ENCODE peak calls at places on chromosomes 11 and 22, in five cellular contexts. One of them, this sample, is unnamed.

GRCh38 chr11:13135385-13136271 is 126.5 kb downstream of the RASSF10 start:
- DNase-seq in H54: no peak
- DNase-seq in GM12891: no peak
- DNase-seq in germinal center: no peak
- DNase-seq in A549: no peak
- DNase-seq in this sample: no peak

GRCh38 chr11:12725863-12726666 is 51.8 kb downstream of the TEAD1 start:
- DNase-seq in H54: peak; percentile 40
- DNase-seq in GM12891: no peak
- DNase-seq in germinal center: no peak
- DNase-seq in A549: no peak
- DNase-seq in this sample: no peak

GRCh38 chr11:67507242-67507890 is 596 bp downstream of the CDK2AP2 start:
- DNase-seq in H54: no peak
- DNase-seq in GM12891: no peak
- DNase-seq in germinal center: no peak
- DNase-seq in A549: peak; percentile 54
- DNase-seq in this sample: peak; percentile 64

GRCh38 chr11:75576445-75577049 is 14.5 kb downstream of the SERPINH1 start:
- DNase-seq in H54: no peak
- DNase-seq in GM12891: peak; percentile 47
- DNase-seq in germinal center: peak; percentile 84
- DNase-seq in A549: no peak
- DNase-seq in this sample: no peak

GRCh38 chr11:56841210-56841810 is 92.8 kb upstream of the OR9G4 start:
- DNase-seq in H54: peak; percentile 6
- DNase-seq in GM12891: peak; percentile 8
- DNase-seq in germinal center: peak; percentile 12
- DNase-seq in A549: peak; percentile 35
- DNase-seq in this sample: peak; percentile 10

GRCh38 chr11:86595401-86595800 is 77.0 kb downstream of the ME3 start:
- DNase-seq in H54: no peak
- DNase-seq in GM12891: no peak
- DNase-seq in germinal center: no peak
- DNase-seq in A549: no peak
- DNase-seq in this sample: no peak

GRCh38 chr11:113526521-113526920 is 51.3 kb upstream of the DRD2 start:
- DNase-seq in H54: no peak
- DNase-seq in GM12891: no peak
- DNase-seq in germinal center: no peak
- DNase-seq in A549: no peak
- DNase-seq in this sample: no peak

GRCh38 chr11:20488352-20488751 is 100.8 kb downstream of the PRMT3 start:
- DNase-seq in H54: no peak
- DNase-seq in GM12891: no peak
- DNase-seq in germinal center: no peak
- DNase-seq in A549: no peak
- DNase-seq in this sample: no peak

GRCh38 chr11:69808708-69809107 is 10.5 kb downstream of the FGF3 start:
- DNase-seq in H54: no peak
- DNase-seq in GM12891: no peak
- DNase-seq in germinal center: no peak
- DNase-seq in A549: no peak
- DNase-seq in this sample: no peak

GRCh38 chr11:107017433-107018227 is 646 bp downstream of the GUCY1A2 start:
- DNase-seq in H54: no peak
- DNase-seq in GM12891: peak; percentile 41
- DNase-seq in germinal center: peak; percentile 28
- DNase-seq in A549: peak; percentile 21
- DNase-seq in this sample: no peak

GRCh38 chr11:128482512-128483191 is 104.7 kb downstream of the ETS1 start:
- DNase-seq in H54: no peak
- DNase-seq in GM12891: no peak
- DNase-seq in germinal center: no peak
- DNase-seq in A549: no peak
- DNase-seq in this sample: no peak

GRCh38 chr11:10305262-10305963 is 540 bp downstream of the ADM start:
- DNase-seq in H54: no peak
- DNase-seq in GM12891: no peak
- DNase-seq in germinal center: peak; percentile 30
- DNase-seq in A549: no peak
- DNase-seq in this sample: no peak

GRCh38 chr11:15913261-15913660 is 443.1 kb downstream of the SOX6 start:
- DNase-seq in H54: no peak
- DNase-seq in GM12891: no peak
- DNase-seq in germinal center: no peak
- DNase-seq in A549: no peak
- DNase-seq in this sample: no peak

GRCh38 chr11:9664276-9665171 is 647 bp downstream of the SWAP70 start:
- DNase-seq in H54: peak; percentile 44
- DNase-seq in GM12891: peak; percentile 20
- DNase-seq in germinal center: no peak
- DNase-seq in A549: peak; percentile 48
- DNase-seq in this sample: no peak

GRCh38 chr11:61152816-61153592 is 8.2 kb downstream of the VPS37C start:
- DNase-seq in H54: no peak
- DNase-seq in GM12891: no peak
- DNase-seq in germinal center: no peak
- DNase-seq in A549: no peak
- DNase-seq in this sample: no peak

GRCh38 chr22:20885557-20886323 is 26.9 kb downstream of the SNAP29 start:
- DNase-seq in H54: peak; percentile 73
- DNase-seq in GM12891: peak; percentile 71
- DNase-seq in germinal center: peak; percentile 62
- DNase-seq in A549: peak; percentile 83
- DNase-seq in this sample: no peak

GRCh38 chr11:65422104-65422632 is 430 bp upstream of the NEAT1 start:
- DNase-seq in H54: peak; percentile 45
- DNase-seq in GM12891: no peak
- DNase-seq in germinal center: peak; percentile 71
- DNase-seq in A549: no peak
- DNase-seq in this sample: peak; percentile 86

GRCh38 chr22:20020533-20021195 is at the start of gene TANGO2:
- DNase-seq in H54: peak; percentile 86
- DNase-seq in GM12891: peak; percentile 98
- DNase-seq in germinal center: peak; percentile 98
- DNase-seq in A549: peak; percentile 77
- DNase-seq in this sample: peak; percentile 59

GRCh38 chr11:76256448-76256847 is 50.1 kb upstream of the WNT11 start:
- DNase-seq in H54: no peak
- DNase-seq in GM12891: no peak
- DNase-seq in germinal center: no peak
- DNase-seq in A549: no peak
- DNase-seq in this sample: no peak

GRCh38 chr11:77547863-77548551 is 41.7 kb upstream of the AQP11 start:
- DNase-seq in H54: peak; percentile 37
- DNase-seq in GM12891: peak; percentile 28
- DNase-seq in germinal center: peak; percentile 33
- DNase-seq in A549: peak; percentile 57
- DNase-seq in this sample: peak; percentile 42

GRCh38 chr11:30125461-30125860 is 105.4 kb upstream of the FSHB start:
- DNase-seq in H54: no peak
- DNase-seq in GM12891: no peak
- DNase-seq in germinal center: no peak
- DNase-seq in A549: no peak
- DNase-seq in this sample: no peak

GRCh38 chr22:37790234-37790633 is 17.5 kb upstream of the GCAT start:
- DNase-seq in H54: no peak
- DNase-seq in GM12891: no peak
- DNase-seq in germinal center: no peak
- DNase-seq in A549: no peak
- DNase-seq in this sample: no peak

GRCh38 chr11:90213322-90213721 is 9.5 kb downstream of the CHORDC1 start:
- DNase-seq in H54: no peak
- DNase-seq in GM12891: no peak
- DNase-seq in germinal center: no peak
- DNase-seq in A549: no peak
- DNase-seq in this sample: no peak

This sample was measured in GM12864.